ENCODE peak calls at places on chromosomes 5 and 9, in ten cellular contexts. One of them, this sample, is unnamed.

GRCh38 chr5:179367491-179367890 is 22.2 kb upstream of the ADAMTS2 start:
- DNase-seq in CD8-positive, alpha-beta T cell: no peak
- DNase-seq in HL-60: no peak
- DNase-seq in endothelial cell of umbilical vein: no peak
- DNase-seq in neural progenitor cell: no peak
- DNase-seq in uterus: no peak
- DNase-seq in IMR-90: no peak
- DNase-seq in psoas muscle: no peak
- DNase-seq in transverse colon: no peak
- DNase-seq in heart right ventricle: no peak
- DNase-seq in this sample: peak

GRCh38 chr5:169164481-169164925 is 136.4 kb downstream of the SLIT3 start:
- DNase-seq in transverse colon: no peak
- DNase-seq in heart right ventricle: peak
- DNase-seq in psoas muscle: no peak
- DNase-seq in HL-60: no peak
- DNase-seq in neural progenitor cell: peak
- DNase-seq in endothelial cell of umbilical vein: peak
- DNase-seq in uterus: no peak
- DNase-seq in CD8-positive, alpha-beta T cell: no peak
- DNase-seq in IMR-90: no peak
- DNase-seq in this sample: no peak

GRCh38 chr9:119839888-119840287 is 470.7 kb upstream of the BRINP1 start:
- DNase-seq in transverse colon: no peak
- DNase-seq in endothelial cell of umbilical vein: no peak
- DNase-seq in psoas muscle: no peak
- DNase-seq in uterus: no peak
- DNase-seq in HL-60: no peak
- DNase-seq in neural progenitor cell: peak
- DNase-seq in IMR-90: no peak
- DNase-seq in heart right ventricle: no peak
- DNase-seq in CD8-positive, alpha-beta T cell: no peak
- DNase-seq in this sample: no peak

GRCh38 chr5:80408475-80408875 is 611 bp downstream of the ZFYVE16 start:
- DNase-seq in neural progenitor cell: no peak
- DNase-seq in transverse colon: peak
- DNase-seq in CD8-positive, alpha-beta T cell: peak
- DNase-seq in endothelial cell of umbilical vein: peak
- DNase-seq in uterus: no peak
- DNase-seq in HL-60: peak
- DNase-seq in psoas muscle: peak
- DNase-seq in IMR-90: peak
- DNase-seq in heart right ventricle: peak
- DNase-seq in this sample: peak

GRCh38 chr9:133767625-133768024 is 29.5 kb upstream of the SARDH start:
- DNase-seq in CD8-positive, alpha-beta T cell: no peak
- DNase-seq in IMR-90: no peak
- DNase-seq in heart right ventricle: no peak
- DNase-seq in neural progenitor cell: no peak
- DNase-seq in HL-60: no peak
- DNase-seq in uterus: no peak
- DNase-seq in transverse colon: no peak
- DNase-seq in endothelial cell of umbilical vein: no peak
- DNase-seq in psoas muscle: peak
- DNase-seq in this sample: no peak

GRCh38 chr9:134709512-134710270 is 68.1 kb downstream of the COL5A1 start:
- DNase-seq in CD8-positive, alpha-beta T cell: no peak
- DNase-seq in uterus: peak
- DNase-seq in HL-60: no peak
- DNase-seq in neural progenitor cell: no peak
- DNase-seq in heart right ventricle: peak
- DNase-seq in endothelial cell of umbilical vein: no peak
- DNase-seq in transverse colon: no peak
- DNase-seq in psoas muscle: peak
- DNase-seq in IMR-90: peak
- DNase-seq in this sample: no peak

GRCh38 chr5:149140197-149141002 is 893 bp upstream of the ABLIM3 start:
- DNase-seq in endothelial cell of umbilical vein: no peak
- DNase-seq in uterus: no peak
- DNase-seq in transverse colon: no peak
- DNase-seq in heart right ventricle: no peak
- DNase-seq in psoas muscle: no peak
- DNase-seq in IMR-90: peak
- DNase-seq in CD8-positive, alpha-beta T cell: no peak
- DNase-seq in neural progenitor cell: no peak
- DNase-seq in HL-60: no peak
- DNase-seq in this sample: no peak

GRCh38 chr9:87237337-87237736 is 260.3 kb upstream of the DAPK1 start:
- DNase-seq in uterus: no peak
- DNase-seq in heart right ventricle: no peak
- DNase-seq in CD8-positive, alpha-beta T cell: no peak
- DNase-seq in endothelial cell of umbilical vein: no peak
- DNase-seq in neural progenitor cell: no peak
- DNase-seq in psoas muscle: no peak
- DNase-seq in transverse colon: no peak
- DNase-seq in IMR-90: no peak
- DNase-seq in HL-60: no peak
- DNase-seq in this sample: no peak

GRCh38 chr5:96565843-96566242 is 96.3 kb upstream of the CAST start:
- DNase-seq in transverse colon: no peak
- DNase-seq in heart right ventricle: no peak
- DNase-seq in HL-60: no peak
- DNase-seq in endothelial cell of umbilical vein: peak
- DNase-seq in CD8-positive, alpha-beta T cell: no peak
- DNase-seq in psoas muscle: no peak
- DNase-seq in IMR-90: peak
- DNase-seq in uterus: no peak
- DNase-seq in neural progenitor cell: peak
- DNase-seq in this sample: no peak

GRCh38 chr5:55645304-55645703 is 66.8 kb downstream of the SLC38A9 start:
- DNase-seq in IMR-90: peak
- DNase-seq in neural progenitor cell: no peak
- DNase-seq in endothelial cell of umbilical vein: no peak
- DNase-seq in HL-60: no peak
- DNase-seq in heart right ventricle: no peak
- DNase-seq in CD8-positive, alpha-beta T cell: no peak
- DNase-seq in psoas muscle: no peak
- DNase-seq in uterus: no peak
- DNase-seq in transverse colon: no peak
- DNase-seq in this sample: no peak

GRCh38 chr9:107460153-107461023 is 29.2 kb downstream of the KLF4 start:
- DNase-seq in endothelial cell of umbilical vein: no peak
- DNase-seq in IMR-90: no peak
- DNase-seq in transverse colon: no peak
- DNase-seq in psoas muscle: no peak
- DNase-seq in CD8-positive, alpha-beta T cell: no peak
- DNase-seq in HL-60: no peak
- DNase-seq in heart right ventricle: no peak
- DNase-seq in neural progenitor cell: no peak
- DNase-seq in uterus: no peak
- DNase-seq in this sample: no peak

GRCh38 chr9:111979561-111979960 is 82.9 kb downstream of the UGCG start:
- DNase-seq in HL-60: no peak
- DNase-seq in neural progenitor cell: no peak
- DNase-seq in transverse colon: no peak
- DNase-seq in endothelial cell of umbilical vein: no peak
- DNase-seq in CD8-positive, alpha-beta T cell: no peak
- DNase-seq in heart right ventricle: no peak
- DNase-seq in IMR-90: no peak
- DNase-seq in psoas muscle: no peak
- DNase-seq in uterus: no peak
- DNase-seq in this sample: no peak

GRCh38 chr9:91951944-91952520 is 2.0 kb upstream of the ROR2 start:
- DNase-seq in uterus: no peak
- DNase-seq in transverse colon: no peak
- DNase-seq in heart right ventricle: no peak
- DNase-seq in IMR-90: peak
- DNase-seq in neural progenitor cell: no peak
- DNase-seq in psoas muscle: no peak
- DNase-seq in CD8-positive, alpha-beta T cell: no peak
- DNase-seq in endothelial cell of umbilical vein: no peak
- DNase-seq in HL-60: peak
- DNase-seq in this sample: no peak

GRCh38 chr5:172146748-172147092 is 41.3 kb downstream of the STK10 start:
- DNase-seq in transverse colon: no peak
- DNase-seq in heart right ventricle: no peak
- DNase-seq in uterus: no peak
- DNase-seq in endothelial cell of umbilical vein: no peak
- DNase-seq in IMR-90: no peak
- DNase-seq in CD8-positive, alpha-beta T cell: no peak
- DNase-seq in psoas muscle: no peak
- DNase-seq in HL-60: no peak
- DNase-seq in neural progenitor cell: no peak
- DNase-seq in this sample: no peak

GRCh38 chr5:36600847-36601527 is 5.4 kb upstream of the SLC1A3 start:
- DNase-seq in IMR-90: no peak
- DNase-seq in endothelial cell of umbilical vein: no peak
- DNase-seq in psoas muscle: no peak
- DNase-seq in HL-60: no peak
- DNase-seq in neural progenitor cell: no peak
- DNase-seq in heart right ventricle: no peak
- DNase-seq in CD8-positive, alpha-beta T cell: no peak
- DNase-seq in transverse colon: no peak
- DNase-seq in uterus: no peak
- DNase-seq in this sample: no peak
- H3K4me3 ChIP-seq in IMR-90: no peak
- H3K4me3 ChIP-seq in endothelial cell of umbilical vein: no peak
- H3K4me3 ChIP-seq in psoas muscle: no peak
- H3K4me3 ChIP-seq in HL-60: no peak
- H3K4me3 ChIP-seq in neural progenitor cell: no peak
- H3K4me3 ChIP-seq in heart right ventricle: no peak
- H3K4me3 ChIP-seq in CD8-positive, alpha-beta T cell: no peak
- H3K4me3 ChIP-seq in transverse colon: no peak
- H3K4me3 ChIP-seq in uterus: no peak
- H3K4me3 ChIP-seq in this sample: peak

GRCh38 chr5:135176991-135177390 is 143.0 kb upstream of the PITX1 start:
- DNase-seq in CD8-positive, alpha-beta T cell: no peak
- DNase-seq in endothelial cell of umbilical vein: no peak
- DNase-seq in uterus: no peak
- DNase-seq in HL-60: no peak
- DNase-seq in psoas muscle: no peak
- DNase-seq in IMR-90: no peak
- DNase-seq in heart right ventricle: no peak
- DNase-seq in neural progenitor cell: no peak
- DNase-seq in transverse colon: no peak
- DNase-seq in this sample: no peak
- H3K27ac ChIP-seq in CD8-positive, alpha-beta T cell: no peak
- H3K27ac ChIP-seq in endothelial cell of umbilical vein: no peak
- H3K27ac ChIP-seq in uterus: no peak
- H3K27ac ChIP-seq in HL-60: no peak
- H3K27ac ChIP-seq in psoas muscle: no peak
- H3K27ac ChIP-seq in IMR-90: no peak
- H3K27ac ChIP-seq in heart right ventricle: no peak
- H3K27ac ChIP-seq in neural progenitor cell: no peak
- H3K27ac ChIP-seq in transverse colon: no peak
- H3K27ac ChIP-seq in this sample: no peak

DNA sequence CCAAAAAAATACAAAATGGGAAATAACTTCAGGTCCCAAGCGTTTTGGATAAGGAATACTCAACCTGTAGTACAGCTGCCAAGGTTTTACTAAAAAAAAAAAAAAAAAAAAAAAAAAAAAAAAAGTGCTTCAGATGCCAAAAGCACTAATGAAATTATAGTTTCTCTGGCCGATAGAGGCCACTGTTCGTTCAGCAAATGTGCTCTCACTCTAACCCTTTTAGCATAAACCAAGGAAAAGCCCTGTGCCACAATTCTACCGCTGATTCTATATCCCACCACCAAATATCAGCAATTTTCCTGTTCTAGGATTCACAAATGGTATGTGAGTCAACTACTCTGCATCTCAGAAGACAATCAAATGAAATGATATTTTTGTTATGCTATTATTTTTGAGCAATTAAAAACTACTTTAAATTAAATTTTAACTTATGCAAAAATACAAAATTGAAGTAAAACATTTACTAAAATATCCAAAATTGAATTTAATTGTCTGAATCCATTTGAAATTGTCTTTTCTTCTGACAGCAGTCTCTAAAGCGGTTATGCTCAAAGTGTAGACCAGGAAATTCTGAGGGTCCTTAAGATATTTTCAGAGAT is 79.8 kb downstream of the RICTOR start:
- DNase-seq in transverse colon: peak
- DNase-seq in psoas muscle: no peak
- DNase-seq in HL-60: peak
- DNase-seq in IMR-90: peak
- DNase-seq in neural progenitor cell: peak
- DNase-seq in heart right ventricle: no peak
- DNase-seq in uterus: no peak
- DNase-seq in CD8-positive, alpha-beta T cell: no peak
- DNase-seq in endothelial cell of umbilical vein: peak
- DNase-seq in this sample: no peak
- TF ChIP-seq CTCF in transverse colon: peak
- TF ChIP-seq CTCF in psoas muscle: peak
- TF ChIP-seq CTCF in HL-60: no peak
- TF ChIP-seq CTCF in IMR-90: peak
- TF ChIP-seq CTCF in neural progenitor cell: peak
- TF ChIP-seq CTCF in heart right ventricle: peak
- TF ChIP-seq CTCF in uterus: peak
- TF ChIP-seq CTCF in CD8-positive, alpha-beta T cell: peak
- TF ChIP-seq CTCF in endothelial cell of umbilical vein: peak
- TF ChIP-seq CTCF in this sample: peak

GRCh38 chr5:5490774-5491347 is 68.4 kb downstream of the ICE1 start:
- DNase-seq in psoas muscle: no peak
- DNase-seq in uterus: no peak
- DNase-seq in CD8-positive, alpha-beta T cell: no peak
- DNase-seq in IMR-90: no peak
- DNase-seq in heart right ventricle: no peak
- DNase-seq in transverse colon: no peak
- DNase-seq in HL-60: no peak
- DNase-seq in neural progenitor cell: no peak
- DNase-seq in endothelial cell of umbilical vein: no peak
- DNase-seq in this sample: no peak

GRCh38 chr5:5487961-5488360 is 65.5 kb downstream of the ICE1 start:
- DNase-seq in CD8-positive, alpha-beta T cell: no peak
- DNase-seq in transverse colon: no peak
- DNase-seq in neural progenitor cell: no peak
- DNase-seq in uterus: no peak
- DNase-seq in IMR-90: no peak
- DNase-seq in endothelial cell of umbilical vein: no peak
- DNase-seq in heart right ventricle: no peak
- DNase-seq in HL-60: no peak
- DNase-seq in psoas muscle: no peak
- DNase-seq in this sample: no peak

GRCh38 chr5:5494489-5495402 is 72.3 kb downstream of the ICE1 start:
- DNase-seq in endothelial cell of umbilical vein: peak
- DNase-seq in CD8-positive, alpha-beta T cell: peak
- DNase-seq in neural progenitor cell: peak
- DNase-seq in HL-60: peak
- DNase-seq in psoas muscle: peak
- DNase-seq in uterus: peak
- DNase-seq in heart right ventricle: peak
- DNase-seq in IMR-90: peak
- DNase-seq in transverse colon: peak
- DNase-seq in this sample: peak

GRCh38 chr5:5497132-5497748 is 74.8 kb downstream of the ICE1 start:
- DNase-seq in uterus: peak
- DNase-seq in CD8-positive, alpha-beta T cell: no peak
- DNase-seq in HL-60: peak
- DNase-seq in endothelial cell of umbilical vein: peak
- DNase-seq in psoas muscle: peak
- DNase-seq in neural progenitor cell: peak
- DNase-seq in heart right ventricle: peak
- DNase-seq in transverse colon: peak
- DNase-seq in IMR-90: peak
- DNase-seq in this sample: peak

GRCh38 chr5:5492087-5492933 is 69.8 kb downstream of the ICE1 start:
- DNase-seq in psoas muscle: no peak
- DNase-seq in IMR-90: peak
- DNase-seq in neural progenitor cell: peak
- DNase-seq in endothelial cell of umbilical vein: peak
- DNase-seq in heart right ventricle: no peak
- DNase-seq in uterus: no peak
- DNase-seq in HL-60: peak
- DNase-seq in CD8-positive, alpha-beta T cell: peak
- DNase-seq in transverse colon: peak
- DNase-seq in this sample: no peak
- H3K4me3 ChIP-seq in psoas muscle: no peak
- H3K4me3 ChIP-seq in IMR-90: no peak
- H3K4me3 ChIP-seq in neural progenitor cell: no peak
- H3K4me3 ChIP-seq in endothelial cell of umbilical vein: no peak
- H3K4me3 ChIP-seq in heart right ventricle: no peak
- H3K4me3 ChIP-seq in uterus: no peak
- H3K4me3 ChIP-seq in HL-60: no peak
- H3K4me3 ChIP-seq in CD8-positive, alpha-beta T cell: no peak
- H3K4me3 ChIP-seq in transverse colon: no peak
- H3K4me3 ChIP-seq in this sample: no peak